ENCODE peak calls at places on chromosomes 16 and 17, in ten cellular contexts. W, S, C, O, A, U, N, D, K and G are unnamed samples.

GRCh38 chr17:55172612-55173011 is 92.1 kb upstream of the HLF start:
- DNase-seq in A (no peak), N (no peak), W (no peak), K (no peak), U (no peak), O (no peak), D (no peak), S (no peak), C (no peak), G (no peak)

GRCh38 chr16:1981972-1982574 is 804 bp upstream of the NOXO1 start:
- DNase-seq in A (peak), N (no peak), O (no peak), S (no peak), W (no peak), D (peak), C (no peak), K (no peak), U (no peak), G (no peak)

GRCh38 chr17:2259769-2260536 is 43.6 kb downstream of the SMG6 start:
- DNase-seq in U (no peak), N (no peak), D (no peak), K (no peak), A (peak), C (no peak), W (no peak), S (peak), O (no peak), G (no peak)

GRCh38 chr17:82876149-82876548 is 36.3 kb upstream of the ZNF750 start:
- DNase-seq in C (no peak), S (peak), O (peak), U (no peak), D (peak), A (no peak), N (peak), K (no peak), W (no peak), G (no peak)

GRCh38 chr17:45235071-45236001 is 13.7 kb downstream of the FMNL1 start:
- DNase-seq in W (peak), D (peak), A (peak), C (peak), S (peak), O (peak), K (peak), N (peak), U (peak), G (peak)

GRCh38 chr16:11562411-11562810 is 24.3 kb downstream of the LITAF start:
- DNase-seq in O (no peak), C (no peak), D (peak), A (no peak), N (no peak), W (no peak), U (no peak), S (no peak), K (no peak), G (no peak)

GRCh38 chr16:73034374-73034773 is 13.6 kb downstream of the ZFHX3 start:
- DNase-seq in K (no peak), W (no peak), O (no peak), C (no peak), A (no peak), U (no peak), S (no peak), N (no peak), D (no peak), G (no peak)

GRCh38 chr16:70529051-70529777 is 5.6 kb downstream of the SF3B3 start:
- DNase-seq in O (peak), N (peak), W (no peak), U (no peak), A (peak), C (peak), D (no peak), K (no peak), S (peak), G (peak)

GRCh38 chr17:6780886-6781285 is 4.9 kb downstream of the FBXO39 start:
- DNase-seq in N (no peak), C (no peak), K (no peak), A (no peak), S (no peak), O (no peak), W (no peak), U (no peak), D (no peak), G (no peak)

GRCh38 chr16:12358898-12359297 is 382.4 kb downstream of the SNX29 start:
- DNase-seq in N (no peak), U (no peak), W (no peak), C (no peak), A (no peak), D (no peak), O (no peak), S (no peak), K (no peak), G (no peak)

GRCh38 chr17:7703584-7704574 is 1.1 kb upstream of the EFNB3 start:
- DNase-seq in W (no peak), A (no peak), O (peak), K (no peak), D (peak), C (peak), U (peak), S (peak), N (peak), G (peak)

GRCh38 chr17:83155128-83156081 is 76.0 kb downstream of the METRNL start:
- DNase-seq in D (peak), A (no peak), K (no peak), O (peak), C (peak), S (peak), W (no peak), U (no peak), N (no peak), G (peak)

GRCh38 chr17:6061290-6061689 is 8.9 kb upstream of the WSCD1 start:
- DNase-seq in D (no peak), W (no peak), S (peak), K (no peak), N (no peak), A (no peak), U (no peak), C (peak), O (peak), G (peak)

GRCh38 chr16:66516808-66517585 is 32.9 kb downstream of the TK2 start:
- DNase-seq in W (peak), S (peak), O (peak), D (peak), U (peak), A (peak), K (peak), N (peak), C (peak), G (peak)

GRCh38 chr16:27202923-27203428 is 350 bp upstream of the KDM8 start:
- DNase-seq in A (no peak), C (no peak), N (no peak), S (no peak), D (no peak), K (no peak), U (no peak), O (no peak), W (no peak), G (no peak)

DNA sequence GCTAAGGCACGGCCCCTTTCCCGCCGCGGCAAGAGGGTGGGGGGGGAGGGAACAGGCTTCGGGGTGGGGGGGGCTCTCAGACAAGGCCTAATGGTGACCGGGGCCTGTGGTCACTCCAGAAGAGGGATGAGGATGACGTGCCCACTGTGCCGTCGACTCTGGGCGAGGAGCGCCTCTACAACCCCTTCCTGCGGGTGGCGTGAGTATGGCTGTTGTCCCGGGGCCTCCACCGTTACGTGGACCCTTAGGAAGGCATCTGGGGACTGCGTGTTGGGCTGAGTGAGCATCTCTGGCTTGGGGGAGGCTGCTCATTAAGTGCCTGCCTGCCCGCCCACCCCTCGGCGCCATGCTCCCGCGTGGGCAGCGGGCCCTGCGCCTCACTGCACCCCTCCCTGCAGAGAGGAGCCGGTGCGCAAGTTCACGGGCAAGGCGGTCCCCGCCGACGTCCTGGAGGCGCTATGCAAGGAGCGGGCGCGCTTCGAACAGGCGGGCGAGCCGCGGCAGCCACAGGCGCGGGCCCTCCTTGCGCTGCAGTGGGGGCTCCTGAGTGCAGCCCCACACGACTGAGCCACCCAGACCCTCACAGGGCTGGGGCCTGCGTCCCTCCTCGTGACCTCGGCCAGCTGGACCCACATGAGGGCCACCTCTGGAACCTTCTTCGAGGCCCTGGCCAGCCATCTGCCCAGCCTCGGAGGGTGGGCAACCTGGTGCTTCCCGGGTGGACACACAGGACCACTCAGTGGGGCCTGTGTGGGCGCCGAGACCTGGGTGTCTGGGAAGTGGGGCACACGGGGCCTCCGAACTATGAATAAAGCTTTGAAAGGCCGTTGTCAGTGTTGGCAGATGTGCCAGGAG is 2.2 kb downstream of the HAGHL start:
- DNase-seq in N (peak), S (no peak), A (no peak), O (no peak), D (no peak), C (no peak), W (no peak), K (no peak), U (no peak), G (no peak)
- H3K4me3 ChIP-seq in N (peak), S (no peak), A (no peak), O (no peak), D (peak), C (peak), W (no peak), K (peak), U (peak), G (peak)

DNA sequence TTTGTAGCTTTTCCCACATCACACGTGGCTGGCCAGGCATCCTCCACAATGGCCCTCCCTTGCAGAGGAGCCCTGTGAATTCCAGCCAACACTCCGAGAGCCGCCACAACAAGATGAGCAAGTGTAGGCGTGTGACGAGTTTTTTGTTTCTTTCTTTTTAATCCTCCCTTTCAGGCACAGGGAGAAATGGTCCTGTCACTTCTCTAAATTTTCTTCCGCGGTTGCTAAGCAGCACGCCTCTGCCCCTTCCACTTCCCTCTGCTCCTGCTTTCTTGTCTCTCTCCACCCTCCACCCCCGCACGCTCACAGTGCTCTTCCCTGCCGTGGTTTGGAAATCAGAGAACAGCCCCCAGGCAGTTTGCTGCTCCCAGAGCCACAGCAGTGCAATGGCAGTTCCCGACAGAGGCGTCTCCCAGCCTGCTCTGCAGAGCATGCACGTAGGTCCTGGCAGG is 68.0 kb upstream of the MRTFB start:
- DNase-seq in C (peak), S (peak), D (peak), U (peak), A (peak), O (peak), N (peak), K (no peak), W (peak), G (peak)
- TF ChIP-seq CTCF in C (no peak), S (peak), D (no peak), U (peak), A (no peak), O (peak), N (no peak), K (no peak), W (peak), G (no peak)

GRCh38 chr16:559021-559380 is 1.2 kb upstream of the PRR35 start:
- DNase-seq in U (no peak), D (no peak), S (no peak), N (no peak), K (no peak), A (no peak), C (no peak), O (no peak), W (no peak), G (no peak)

GRCh38 chr16:560221-560700 is at the start of gene PRR35:
- DNase-seq in O (no peak), K (no peak), C (no peak), N (peak), D (no peak), S (no peak), U (no peak), W (no peak), A (no peak), G (no peak)

GRCh38 chr16:558298-559020 is 1.7 kb upstream of the PRR35 start:
- DNase-seq in A (no peak), U (no peak), O (no peak), N (no peak), C (no peak), S (no peak), W (peak), K (no peak), D (no peak), G (no peak)

GRCh38 chr16:560701-561412 is 663 bp downstream of the PRR35 start:
- DNase-seq in A (no peak), W (no peak), S (no peak), D (no peak), K (no peak), U (no peak), O (no peak), C (no peak), N (peak), G (no peak)

DNA sequence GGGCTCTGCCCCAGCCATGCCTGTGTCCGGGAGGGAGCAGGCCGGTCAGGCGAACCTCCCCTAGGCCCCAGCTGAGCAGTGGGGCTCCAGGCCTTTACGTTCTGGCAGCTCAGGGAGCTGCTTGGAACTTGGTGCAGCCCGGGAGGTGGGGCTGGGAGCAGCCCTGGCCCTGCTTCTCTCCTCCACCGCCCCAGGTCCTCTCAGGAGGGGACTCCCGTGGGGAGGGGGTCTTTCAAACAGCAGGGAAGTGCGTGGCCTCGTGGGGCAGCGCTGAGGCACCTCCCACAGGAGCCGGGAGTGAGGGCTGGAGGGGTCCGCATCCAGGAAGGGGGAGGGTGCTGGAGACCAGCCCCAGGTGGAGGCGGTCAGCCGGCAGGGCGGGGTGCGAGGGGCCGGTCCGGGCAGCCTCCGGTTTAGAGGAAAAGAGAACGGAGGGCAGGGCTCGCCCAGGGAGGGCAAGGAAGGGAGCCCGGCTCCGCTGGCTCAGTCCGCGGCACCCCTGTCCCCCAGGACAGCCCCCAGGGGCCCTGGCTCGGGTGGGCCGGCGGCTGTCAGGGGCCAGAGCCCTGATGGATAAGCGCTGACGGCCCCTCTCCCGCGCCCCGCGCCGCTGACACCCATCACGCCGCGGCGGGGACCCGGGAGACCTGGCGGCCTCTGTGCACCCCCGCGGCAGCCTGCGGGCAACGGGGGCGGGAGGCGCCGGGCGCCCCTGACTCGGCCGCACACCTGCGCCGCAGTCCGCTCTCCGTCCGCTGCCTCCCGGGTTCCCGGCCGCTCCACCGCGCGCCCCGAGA is 585 bp upstream of the PRR35 start:
- DNase-seq in C (no peak), D (no peak), K (no peak), W (no peak), N (no peak), U (no peak), O (no peak), A (no peak), S (no peak), G (no peak)
- H3K4me3 ChIP-seq in C (no peak), D (peak), K (no peak), W (no peak), N (no peak), U (peak), O (no peak), A (no peak), S (no peak), G (no peak)

GRCh38 chr16:17469742-17470001 is 1.1 kb downstream of the XYLT1 start:
- DNase-seq in S (no peak), O (no peak), A (no peak), W (no peak), U (no peak), K (no peak), C (no peak), D (no peak), N (no peak), G (no peak)
- TF ChIP-seq CTCF in S (no peak), O (no peak), A (no peak), W (no peak), U (no peak), K (no peak), C (no peak), D (no peak), N (no peak), G (no peak)

DNA sequence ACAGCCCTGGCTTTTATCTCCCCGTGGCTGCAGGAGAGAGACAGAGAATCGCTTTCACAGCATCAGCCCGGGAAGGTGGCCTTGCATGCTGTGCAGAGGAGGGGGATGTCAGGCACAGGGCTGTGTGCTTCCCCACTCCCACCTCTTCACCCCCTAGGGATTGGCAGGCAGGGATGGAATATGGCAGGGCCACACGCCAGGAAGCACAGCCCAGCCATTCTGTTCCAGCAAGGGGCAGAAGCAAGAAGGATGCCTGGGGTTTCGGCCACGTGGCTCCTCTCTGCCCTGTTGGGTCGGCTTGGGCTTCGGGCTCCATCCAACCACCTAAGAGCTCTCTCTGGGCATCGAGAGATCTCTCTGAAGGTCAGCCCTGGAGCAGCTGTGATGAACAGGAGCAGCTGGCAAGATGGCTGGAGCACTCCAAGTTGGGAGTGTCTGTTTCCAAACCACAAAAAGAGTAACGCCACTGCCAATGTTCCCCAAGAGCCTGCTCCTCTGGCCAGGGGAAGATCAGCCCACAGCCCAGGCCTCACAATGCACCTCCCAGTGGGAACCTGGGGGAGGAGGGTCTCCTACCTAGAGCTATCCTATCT is 223.2 kb downstream of the C16orf78 start:
- DNase-seq in W (no peak), C (no peak), S (no peak), A (no peak), D (no peak), K (no peak), U (no peak), O (no peak), N (no peak), G (no peak)
- H3K4me3 ChIP-seq in W (no peak), C (no peak), S (no peak), A (no peak), D (no peak), K (no peak), U (no peak), O (no peak), N (no peak), G (no peak)